ENCODE peak calls at places on chromosomes 2 and 18, in five cellular contexts. One of them, this sample, is unnamed.

GRCh38 chr18:57974585-57974984 is 69.4 kb upstream of the NEDD4L start:
- DNase-seq in trophoblast cell: no peak
- DNase-seq in H9: no peak
- DNase-seq in neuronal stem cell: no peak
- DNase-seq in mesendoderm: no peak
- DNase-seq in this sample: no peak

GRCh38 chr2:218991674-218992168 is 1.5 kb downstream of the CRYBA2 start:
- DNase-seq in mesendoderm: peak; percentile 45
- DNase-seq in neuronal stem cell: no peak
- DNase-seq in trophoblast cell: no peak
- DNase-seq in H9: no peak
- DNase-seq in this sample: peak; percentile 47

GRCh38 chr18:24488824-24489493 is 28.5 kb downstream of the HRH4 start:
- DNase-seq in mesendoderm: peak; percentile 45
- DNase-seq in trophoblast cell: peak; percentile 76
- DNase-seq in H9: no peak
- DNase-seq in neuronal stem cell: peak; percentile 36
- DNase-seq in this sample: peak; percentile 41

GRCh38 chr2:67259581-67260347 is 137.4 kb upstream of the ETAA1 start:
- DNase-seq in trophoblast cell: peak; percentile 3
- DNase-seq in neuronal stem cell: no peak
- DNase-seq in H9: no peak
- DNase-seq in mesendoderm: no peak
- DNase-seq in this sample: peak; percentile 94

GRCh38 chr18:70234667-70235459 is 29.4 kb upstream of the RTTN start:
- DNase-seq in mesendoderm: peak; percentile 67
- DNase-seq in H9: no peak
- DNase-seq in neuronal stem cell: no peak
- DNase-seq in trophoblast cell: no peak
- DNase-seq in this sample: peak; percentile 62

GRCh38 chr2:239919779-239920545 is 105.2 kb downstream of the NDUFA10 start:
- DNase-seq in neuronal stem cell: no peak
- DNase-seq in mesendoderm: no peak
- DNase-seq in trophoblast cell: no peak
- DNase-seq in H9: peak; percentile 10
- DNase-seq in this sample: no peak

GRCh38 chr2:207970825-207971142 is 54.5 kb downstream of the PLEKHM3 start:
- DNase-seq in H9: no peak
- DNase-seq in trophoblast cell: no peak
- DNase-seq in neuronal stem cell: no peak
- DNase-seq in mesendoderm: no peak
- DNase-seq in this sample: no peak

GRCh38 chr2:33133436-33133835 is 186.7 kb downstream of the LTBP1 start:
- DNase-seq in mesendoderm: no peak
- DNase-seq in H9: no peak
- DNase-seq in trophoblast cell: peak; percentile 13
- DNase-seq in neuronal stem cell: no peak
- DNase-seq in this sample: peak; percentile 75

GRCh38 chr2:111194835-111195621 is 74.3 kb downstream of the BCL2L11 start:
- DNase-seq in H9: no peak
- DNase-seq in neuronal stem cell: no peak
- DNase-seq in mesendoderm: peak; percentile 45
- DNase-seq in trophoblast cell: no peak
- DNase-seq in this sample: no peak

GRCh38 chr2:194319222-194319992 is 1337.6 kb upstream of the SLC39A10 start:
- DNase-seq in H9: peak; percentile 32
- DNase-seq in trophoblast cell: no peak
- DNase-seq in neuronal stem cell: no peak
- DNase-seq in mesendoderm: peak; percentile 51
- DNase-seq in this sample: no peak

GRCh38 chr2:191782351-191782750 is 64.5 kb downstream of the CAVIN2 start:
- DNase-seq in neuronal stem cell: no peak
- DNase-seq in mesendoderm: no peak
- DNase-seq in H9: no peak
- DNase-seq in trophoblast cell: no peak
- DNase-seq in this sample: no peak

GRCh38 chr2:27133195-27133875 is 1.1 kb downstream of the PREB start:
- DNase-seq in mesendoderm: no peak
- DNase-seq in neuronal stem cell: no peak
- DNase-seq in trophoblast cell: no peak
- DNase-seq in H9: no peak
- DNase-seq in this sample: no peak

GRCh38 chr2:69099541-69099940 is 86.6 kb downstream of the ANTXR1 start:
- DNase-seq in H9: no peak
- DNase-seq in neuronal stem cell: no peak
- DNase-seq in mesendoderm: no peak
- DNase-seq in trophoblast cell: no peak
- DNase-seq in this sample: peak; percentile 79

GRCh38 chr2:236360486-236360885 is 96.3 kb upstream of the ASB18 start:
- DNase-seq in neuronal stem cell: no peak
- DNase-seq in trophoblast cell: no peak
- DNase-seq in H9: peak; percentile 11
- DNase-seq in mesendoderm: no peak
- DNase-seq in this sample: no peak

DNA sequence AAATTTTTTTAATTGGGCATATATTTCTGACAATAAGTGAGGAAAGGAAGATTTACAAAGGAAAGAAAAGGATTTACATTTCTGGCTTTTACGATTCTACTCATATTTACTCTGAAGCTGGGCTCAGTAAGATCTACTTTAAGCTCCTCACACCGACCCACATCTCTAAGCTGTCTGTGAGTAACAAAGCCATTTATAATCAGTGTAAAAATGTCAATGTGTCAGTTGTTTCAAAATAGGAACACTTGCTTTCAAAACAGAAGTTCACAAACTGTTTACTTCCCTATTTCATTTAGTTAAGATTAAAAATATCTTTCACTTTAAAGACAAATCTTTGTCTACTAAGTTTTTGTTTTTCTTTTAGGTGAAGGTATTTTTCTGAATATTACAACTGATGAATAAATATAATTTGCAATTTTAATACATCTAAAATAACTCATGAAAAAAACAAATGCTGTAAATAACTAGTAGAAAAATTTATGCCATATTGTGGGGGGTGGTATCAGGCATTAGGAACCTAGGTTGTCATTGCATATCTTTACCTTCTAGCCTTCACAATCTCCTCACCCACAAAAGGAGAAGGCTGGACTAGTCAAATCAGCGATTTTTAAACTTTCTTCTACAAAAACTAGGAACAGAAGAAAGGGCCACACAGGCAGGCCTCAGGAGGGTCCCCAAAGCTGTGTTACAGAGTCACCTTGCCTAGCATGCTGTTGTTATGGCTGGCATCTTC is 64.5 kb downstream of the TMEM131 start:
- DNase-seq in H9: no peak
- DNase-seq in trophoblast cell: peak; percentile 45
- DNase-seq in mesendoderm: no peak
- DNase-seq in neuronal stem cell: no peak
- DNase-seq in this sample: no peak
- H3K9ac ChIP-seq in H9: no peak overlapping the region
- H3K9ac ChIP-seq in trophoblast cell: no peak overlapping the region
- H3K9ac ChIP-seq in mesendoderm: no peak overlapping the region
- H3K9ac ChIP-seq in neuronal stem cell: no peak overlapping the region
- H3K9ac ChIP-seq in this sample: no peak overlapping the region

GRCh38 chr2:65432227-65433190 is at the start of gene SPRED2:
- DNase-seq in trophoblast cell: peak; percentile 95
- DNase-seq in neuronal stem cell: peak; percentile 92
- DNase-seq in mesendoderm: peak; percentile 99
- DNase-seq in H9: peak; percentile 88
- DNase-seq in this sample: peak; percentile 97
- H3K23ac ChIP-seq in trophoblast cell: no peak within 1 kb of the TSS
- H3K23ac ChIP-seq in neuronal stem cell: peak within 1 kb of the TSS; percentile 90
- H3K23ac ChIP-seq in mesendoderm: no peak within 1 kb of the TSS
- H3K23ac ChIP-seq in H9: no peak within 1 kb of the TSS
- H3K23ac ChIP-seq in this sample: peak within 1 kb of the TSS; percentile 44

DNA sequence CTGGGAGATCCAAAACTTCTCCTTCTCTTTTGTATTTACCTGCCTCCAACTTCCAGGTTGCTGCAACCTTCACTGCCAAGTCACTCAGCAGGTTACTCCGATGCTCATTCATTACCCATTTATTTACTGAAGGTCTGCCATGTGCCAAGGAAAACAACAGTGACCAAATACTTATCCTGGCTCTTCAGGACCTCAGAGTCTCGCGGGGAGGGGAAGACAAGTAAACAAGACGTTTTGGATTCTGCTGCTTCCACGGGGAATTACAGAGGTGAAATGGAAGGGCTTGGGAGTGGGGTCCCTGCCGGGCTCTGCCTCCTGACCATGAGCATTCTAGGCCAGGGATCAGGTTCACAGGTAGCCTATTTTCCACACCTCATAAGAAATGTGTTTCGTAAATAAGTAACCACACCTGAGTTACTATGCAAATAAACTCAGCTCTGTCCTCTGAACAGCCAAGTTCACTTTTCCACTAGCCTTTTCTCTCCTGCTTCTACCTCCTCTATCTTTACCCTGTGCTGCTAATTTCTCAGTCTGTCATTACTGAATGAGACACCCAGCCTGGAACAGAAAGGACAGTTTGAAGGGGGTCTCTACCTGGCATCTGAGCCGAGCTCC is 68.1 kb downstream of the CLHC1 start:
- DNase-seq in neuronal stem cell: no peak
- DNase-seq in trophoblast cell: no peak
- DNase-seq in H9: no peak
- DNase-seq in mesendoderm: no peak
- DNase-seq in this sample: no peak
- H3K9ac ChIP-seq in neuronal stem cell: no peak overlapping the region
- H3K9ac ChIP-seq in trophoblast cell: no peak overlapping the region
- H3K9ac ChIP-seq in H9: no peak overlapping the region
- H3K9ac ChIP-seq in mesendoderm: no peak overlapping the region
- H3K9ac ChIP-seq in this sample: no peak overlapping the region

DNA sequence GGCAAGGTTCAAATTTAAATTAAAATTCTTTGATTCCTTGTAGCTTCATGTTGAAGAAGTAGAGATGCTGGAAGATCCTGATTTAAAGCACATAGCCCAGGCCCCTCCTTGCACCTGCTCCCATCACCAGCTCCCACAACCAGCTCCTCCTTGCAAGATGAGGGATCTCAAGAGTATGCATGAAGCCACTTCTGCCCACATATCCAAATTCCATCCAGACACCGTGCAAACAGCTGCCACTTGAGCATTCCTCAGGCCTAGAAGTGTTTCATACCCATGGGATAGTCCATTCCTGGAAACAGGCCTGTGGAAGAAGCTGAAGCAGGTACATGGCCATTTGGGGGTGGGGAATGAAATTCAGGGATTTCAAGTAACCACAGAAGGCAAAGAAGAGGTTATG is 32.4 kb upstream of the ITPRID2 start:
- DNase-seq in neuronal stem cell: no peak
- DNase-seq in mesendoderm: no peak
- DNase-seq in trophoblast cell: peak; percentile 16
- DNase-seq in H9: no peak
- DNase-seq in this sample: no peak
- H3K23ac ChIP-seq in neuronal stem cell: no peak overlapping the region
- H3K23ac ChIP-seq in mesendoderm: no peak overlapping the region
- H3K23ac ChIP-seq in trophoblast cell: no peak overlapping the region
- H3K23ac ChIP-seq in H9: no peak overlapping the region
- H3K23ac ChIP-seq in this sample: no peak overlapping the region